ENCODE peak calls at places on chromosomes 2 and 18, in four cellular contexts. E is IMR-90, K is H9, J is neuronal stem cell. V is an unnamed sample.
A peak's percentile ranks its signal among the peaks of the same experiment; 100 is the strongest.

GRCh38 chr2:28160986-28161425 is 231.7 kb upstream of the FOSL2 start:
- DNase-seq in E (peak; percentile 63), K (no peak), J (no peak), V (peak; percentile 8)

GRCh38 chr2:235555356-235555755 is 61.5 kb downstream of the AGAP1 start:
- DNase-seq in E (no peak), K (no peak), J (no peak), V (no peak)

GRCh38 chr2:74147729-74148456 is at the start of gene BOLA3:
- DNase-seq in E (peak; percentile 55), K (peak; percentile 93), J (peak; percentile 81), V (peak; percentile 94)

GRCh38 chr2:233209117-233209977 is 42.1 kb upstream of the ATG16L1 start:
- DNase-seq in E (peak; percentile 25), K (peak; percentile 76), J (peak; percentile 36), V (peak; percentile 86)

GRCh38 chr2:200877443-200877842 is 11.4 kb downstream of the PPIL3 start:
- DNase-seq in E (no peak), K (no peak), J (no peak), V (no peak)

GRCh38 chr2:105249181-105249580 is 7.6 kb downstream of the GPR45 start:
- DNase-seq in E (no peak), K (no peak), J (no peak), V (no peak)

GRCh38 chr18:32507093-32507492 is 36.4 kb upstream of the GAREM1 start:
- DNase-seq in E (no peak), K (no peak), J (no peak), V (no peak)

GRCh38 chr2:20452551-20452950 is 5.7 kb downstream of the RHOB start:
- DNase-seq in E (peak; percentile 39), K (peak; percentile 46), J (no peak), V (peak; percentile 92)

GRCh38 chr2:43328157-43328556 is 101.8 kb upstream of the ZFP36L2 start:
- DNase-seq in E (peak; percentile 54), K (no peak), J (no peak), V (no peak)
- H3K18ac ChIP-seq in E (peak overlapping the region; percentile 14), K (no peak overlapping the region), J (no peak overlapping the region), V (no peak overlapping the region)

GRCh38 chr2:68747918-68748317 is 13.3 kb downstream of the ARHGAP25 start:
- DNase-seq in E (no peak), K (no peak), J (no peak), V (no peak)
- H3K9ac ChIP-seq in E (no peak overlapping the region), K (no peak overlapping the region), J (no peak overlapping the region), V (no peak overlapping the region)

DNA sequence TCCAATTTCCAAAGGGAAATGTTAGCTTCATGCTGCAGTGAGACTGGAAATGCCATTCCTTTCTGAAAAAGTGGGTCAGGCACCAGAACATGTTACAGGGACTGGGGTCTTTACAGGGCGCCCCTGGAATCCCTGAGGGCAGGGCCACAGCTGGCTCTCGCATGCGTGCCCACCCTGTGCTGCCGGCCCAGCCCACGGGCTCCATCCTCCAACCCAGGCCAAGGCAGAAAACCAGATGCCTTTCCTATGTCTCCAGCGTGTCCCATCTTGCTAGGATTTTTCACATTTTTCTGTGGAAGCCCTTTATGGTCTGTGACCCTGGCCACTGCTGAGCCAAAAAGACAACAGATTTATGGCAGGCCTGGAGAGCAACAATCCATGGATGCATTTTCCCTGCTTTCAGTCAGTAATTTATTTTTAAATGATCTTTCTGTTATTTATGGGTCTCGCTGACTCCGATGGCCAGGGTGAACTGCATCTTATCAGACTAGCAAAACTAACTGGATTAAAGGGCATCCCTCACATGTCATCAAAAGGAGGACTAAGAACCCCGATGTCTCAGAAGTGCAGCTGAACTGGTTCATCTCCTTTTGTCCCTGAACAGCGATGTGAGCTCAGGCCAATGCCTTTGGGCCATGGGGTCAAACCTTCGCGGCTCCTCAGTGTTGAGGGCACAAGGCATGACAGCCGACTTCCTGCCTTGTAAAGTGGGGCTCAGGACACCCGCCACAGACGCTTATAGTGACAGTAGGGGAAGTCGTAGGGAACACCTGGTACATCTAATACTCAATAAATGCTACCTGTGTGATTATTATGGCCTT is 346.0 kb downstream of the CYRIA start:
- DNase-seq in E (no peak), K (no peak), J (no peak), V (no peak)
- H3K18ac ChIP-seq in E (no peak overlapping the region), K (no peak overlapping the region), J (peak overlapping the region; percentile 72), V (peak overlapping the region; percentile 6)

GRCh38 chr2:112161431-112162145 is 23.4 kb downstream of the FBLN7 start:
- DNase-seq in E (no peak), K (no peak), J (no peak), V (no peak)

GRCh38 chr2:112163541-112163981 is 25.4 kb downstream of the FBLN7 start:
- DNase-seq in E (no peak), K (peak; percentile 20), J (no peak), V (no peak)

GRCh38 chr2:112162341-112162740 is 24.2 kb downstream of the FBLN7 start:
- DNase-seq in E (no peak), K (no peak), J (no peak), V (no peak)

GRCh38 chr2:112164876-112165275 is 26.7 kb downstream of the FBLN7 start:
- DNase-seq in E (no peak), K (peak; percentile 14), J (no peak), V (no peak)

GRCh38 chr2:112162956-112163355 is 24.8 kb downstream of the FBLN7 start:
- DNase-seq in E (no peak), K (peak; percentile 10), J (no peak), V (no peak)
- H3K9ac ChIP-seq in E (no peak overlapping the region), K (no peak overlapping the region), J (no peak overlapping the region), V (no peak overlapping the region)